ENCODE peak calls at places on chromosomes 1 and 21, in five cellular contexts. One of them, this sample, is unnamed.

GRCh38 chr1:239976130-239976968 is 115.3 kb upstream of the FMN2 start:
- DNase-seq in substantia nigra: peak
- DNase-seq in T-cell: peak
- DNase-seq in T47D: peak
- DNase-seq in A172: peak
- DNase-seq in this sample: peak

GRCh38 chr1:246978785-246979184 is 29.1 kb downstream of the ZNF695 start:
- DNase-seq in T47D: no peak
- DNase-seq in A172: no peak
- DNase-seq in substantia nigra: no peak
- DNase-seq in T-cell: no peak
- DNase-seq in this sample: no peak

GRCh38 chr1:12618661-12619395 is 818 bp upstream of the DHRS3 start:
- DNase-seq in A172: peak
- DNase-seq in substantia nigra: no peak
- DNase-seq in T-cell: no peak
- DNase-seq in T47D: no peak
- DNase-seq in this sample: peak

GRCh38 chr1:227532019-227532619 is 31.2 kb upstream of the ZNF678 start:
- DNase-seq in T-cell: no peak
- DNase-seq in substantia nigra: no peak
- DNase-seq in T47D: no peak
- DNase-seq in A172: peak
- DNase-seq in this sample: no peak

GRCh38 chr1:25727819-25728286 is 72.1 kb upstream of the SELENON start:
- DNase-seq in T-cell: no peak
- DNase-seq in T47D: no peak
- DNase-seq in substantia nigra: no peak
- DNase-seq in A172: no peak
- DNase-seq in this sample: no peak

GRCh38 chr21:43331962-43332458 is 94.9 kb downstream of the SIK1 start:
- DNase-seq in T47D: peak
- DNase-seq in T-cell: no peak
- DNase-seq in substantia nigra: peak
- DNase-seq in A172: peak
- DNase-seq in this sample: no peak

GRCh38 chr1:200526709-200527612 is 93.6 kb downstream of the KIF14 start:
- DNase-seq in A172: peak
- DNase-seq in T-cell: no peak
- DNase-seq in T47D: no peak
- DNase-seq in substantia nigra: no peak
- DNase-seq in this sample: no peak

GRCh38 chr1:151061012-151061401 is 810 bp downstream of the MLLT11 start:
- DNase-seq in substantia nigra: no peak
- DNase-seq in A172: peak
- DNase-seq in T-cell: no peak
- DNase-seq in T47D: no peak
- DNase-seq in this sample: no peak

GRCh38 chr1:67469431-67469830 is 39.2 kb upstream of the SERBP1 start:
- DNase-seq in T-cell: no peak
- DNase-seq in A172: no peak
- DNase-seq in T47D: no peak
- DNase-seq in substantia nigra: no peak
- DNase-seq in this sample: no peak

GRCh38 chr1:21818661-21819060 is 6.6 kb downstream of the LDLRAD2 start:
- DNase-seq in A172: no peak
- DNase-seq in T47D: peak
- DNase-seq in substantia nigra: no peak
- DNase-seq in T-cell: peak
- DNase-seq in this sample: no peak

This sample was measured in AG09309.